ENCODE peak calls at places on chromosome 10, in six cellular contexts. One of them, this sample, is unnamed.

GRCh38 chr10:21953585-21954057 is 49.9 kb downstream of the DNAJC1 start:
- DNase-seq in Daoy: peak; percentile 16
- DNase-seq in activated naive CD4-positive, alpha-beta T cell treated with anti-CD3 and anti-CD28 coated beads, Interleukin-2, amount 10 ng/mL, durations not matched to agents 7 days and 5 days: no peak
- DNase-seq in CD8-positive, alpha-beta T cell: no peak
- DNase-seq in globus pallidus: peak; percentile 19
- DNase-seq in CD4-positive, CD25-positive, alpha-beta regulatory T cell: peak; percentile 54
- DNase-seq in this sample: peak; percentile 56

GRCh38 chr10:75857269-75857846 is 425.9 kb downstream of the LRMDA start:
- DNase-seq in Daoy: no peak
- DNase-seq in activated naive CD4-positive, alpha-beta T cell treated with anti-CD3 and anti-CD28 coated beads, Interleukin-2, amount 10 ng/mL, durations not matched to agents 7 days and 5 days: no peak
- DNase-seq in CD8-positive, alpha-beta T cell: no peak
- DNase-seq in globus pallidus: no peak
- DNase-seq in CD4-positive, CD25-positive, alpha-beta regulatory T cell: no peak
- DNase-seq in this sample: no peak

GRCh38 chr10:4121531-4122380 is 336.7 kb upstream of the KLF6 start:
- DNase-seq in Daoy: no peak
- DNase-seq in activated naive CD4-positive, alpha-beta T cell treated with anti-CD3 and anti-CD28 coated beads, Interleukin-2, amount 10 ng/mL, durations not matched to agents 7 days and 5 days: no peak
- DNase-seq in CD8-positive, alpha-beta T cell: no peak
- DNase-seq in globus pallidus: no peak
- DNase-seq in CD4-positive, CD25-positive, alpha-beta regulatory T cell: no peak
- DNase-seq in this sample: no peak

GRCh38 chr10:110150981-110151380 is 56.4 kb upstream of the MXI1 start:
- DNase-seq in Daoy: no peak
- DNase-seq in activated naive CD4-positive, alpha-beta T cell treated with anti-CD3 and anti-CD28 coated beads, Interleukin-2, amount 10 ng/mL, durations not matched to agents 7 days and 5 days: no peak
- DNase-seq in CD8-positive, alpha-beta T cell: no peak
- DNase-seq in globus pallidus: no peak
- DNase-seq in CD4-positive, CD25-positive, alpha-beta regulatory T cell: no peak
- DNase-seq in this sample: no peak

GRCh38 chr10:77637474-77637985 is at the start of gene KCNMA1:
- DNase-seq in Daoy: peak; percentile 74
- DNase-seq in activated naive CD4-positive, alpha-beta T cell treated with anti-CD3 and anti-CD28 coated beads, Interleukin-2, amount 10 ng/mL, durations not matched to agents 7 days and 5 days: no peak
- DNase-seq in CD8-positive, alpha-beta T cell: no peak
- DNase-seq in globus pallidus: no peak
- DNase-seq in CD4-positive, CD25-positive, alpha-beta regulatory T cell: no peak
- DNase-seq in this sample: no peak

GRCh38 chr10:100186253-100186780 is 488 bp upstream of the ERLIN1 start:
- DNase-seq in Daoy: peak; percentile 46
- DNase-seq in activated naive CD4-positive, alpha-beta T cell treated with anti-CD3 and anti-CD28 coated beads, Interleukin-2, amount 10 ng/mL, durations not matched to agents 7 days and 5 days: no peak
- DNase-seq in CD8-positive, alpha-beta T cell: no peak
- DNase-seq in globus pallidus: no peak
- DNase-seq in CD4-positive, CD25-positive, alpha-beta regulatory T cell: no peak
- DNase-seq in this sample: no peak

GRCh38 chr10:115947104-115947503 is 325.9 kb downstream of the GFRA1 start:
- DNase-seq in Daoy: no peak
- DNase-seq in activated naive CD4-positive, alpha-beta T cell treated with anti-CD3 and anti-CD28 coated beads, Interleukin-2, amount 10 ng/mL, durations not matched to agents 7 days and 5 days: no peak
- DNase-seq in CD8-positive, alpha-beta T cell: no peak
- DNase-seq in globus pallidus: no peak
- DNase-seq in CD4-positive, CD25-positive, alpha-beta regulatory T cell: no peak
- DNase-seq in this sample: no peak

GRCh38 chr10:117929321-117930067 is 117.2 kb downstream of the RAB11FIP2 start:
- DNase-seq in Daoy: no peak
- DNase-seq in activated naive CD4-positive, alpha-beta T cell treated with anti-CD3 and anti-CD28 coated beads, Interleukin-2, amount 10 ng/mL, durations not matched to agents 7 days and 5 days: no peak
- DNase-seq in CD8-positive, alpha-beta T cell: no peak
- DNase-seq in globus pallidus: no peak
- DNase-seq in CD4-positive, CD25-positive, alpha-beta regulatory T cell: no peak
- DNase-seq in this sample: no peak